ENCODE peak calls at places on chromosome 16, in six cellular contexts. N is brain microvascular endothelial cell; H is Peyer's patch; T is prostate gland; I is CD4-positive, alpha-beta T cell; E is cardiac muscle cell. W is an unnamed sample.

GRCh38 chr16:72474511-72475123 is 302.7 kb upstream of the PMFBP1 start:
- DNase-seq in N (peak), H (no peak), T (no peak), I (no peak), E (peak), W (no peak)

GRCh38 chr16:82655315-82655714 is 28.5 kb downstream of the CDH13 start:
- DNase-seq in N (peak), H (no peak), T (no peak), I (peak), E (peak), W (no peak)

GRCh38 chr16:30180741-30181140 is 2.7 kb upstream of the CORO1A start:
- DNase-seq in N (no peak), H (no peak), T (no peak), I (no peak), E (no peak), W (no peak)

GRCh38 chr16:68070249-68070725 is 14.9 kb upstream of the NFATC3 start:
- DNase-seq in N (no peak), H (no peak), T (no peak), I (no peak), E (no peak), W (no peak)

GRCh38 chr16:9322735-9323134 is 231.3 kb downstream of the HAPSTR1 start:
- DNase-seq in N (no peak), H (no peak), T (no peak), I (no peak), E (no peak), W (no peak)

GRCh38 chr16:65833171-65833871 is 533.2 kb upstream of the CDH5 start:
- DNase-seq in N (peak), H (no peak), T (no peak), I (no peak), E (peak), W (peak)

GRCh38 chr16:14028207-14028606 is 42.9 kb upstream of the MRTFB start:
- DNase-seq in N (no peak), H (no peak), T (no peak), I (no peak), E (no peak), W (no peak)

GRCh38 chr16:86732621-86733297 is 154.4 kb downstream of the FOXL1 start:
- DNase-seq in N (no peak), H (no peak), T (no peak), I (no peak), E (peak), W (no peak)

GRCh38 chr16:84532855-84533486 is 28.5 kb upstream of the MEAK7 start:
- DNase-seq in N (no peak), H (no peak), T (no peak), I (no peak), E (peak), W (no peak)

DNA sequence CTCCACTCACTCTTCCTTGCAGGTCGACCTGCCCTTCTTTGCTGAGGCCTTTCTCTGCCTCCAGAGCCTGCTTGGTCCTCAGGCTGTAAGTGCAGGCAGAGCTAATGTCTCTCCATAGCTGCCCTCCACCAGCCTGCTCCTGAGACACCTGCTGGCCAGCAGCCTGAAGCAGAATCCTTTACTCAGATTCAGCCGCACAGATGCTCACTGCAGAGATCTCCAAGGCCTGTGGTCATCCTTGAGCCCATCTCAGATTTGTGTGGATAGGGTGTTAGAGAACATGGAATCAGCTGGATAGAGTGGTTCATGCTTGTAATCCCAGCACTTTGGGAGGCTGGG is 11.5 kb downstream of the DEXI start:
- DNase-seq in N (no peak), H (no peak), T (no peak), I (no peak), E (no peak), W (no peak)
- TF ChIP-seq CTCF in N (peak), H (no peak), T (no peak), I (no peak), E (no peak), W (no peak)

DNA sequence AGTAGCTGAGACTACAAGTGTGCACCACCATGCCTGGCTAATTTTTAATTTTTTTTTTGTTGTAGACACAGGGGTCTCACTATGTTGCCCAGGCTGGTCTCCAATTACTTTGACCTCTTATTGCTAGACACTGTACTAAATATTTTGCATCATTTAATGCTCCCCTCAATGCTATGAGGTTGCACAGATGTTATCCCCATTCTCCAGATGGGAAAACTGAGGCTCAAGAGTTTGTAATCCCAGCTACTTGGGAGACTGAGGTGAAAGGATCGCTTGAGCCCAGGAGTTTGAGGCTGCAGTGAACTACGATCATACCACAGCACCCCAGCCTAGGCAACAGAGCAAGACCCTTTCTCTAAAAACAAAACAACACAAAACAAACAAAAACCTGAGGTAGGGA is 443.3 kb upstream of the C16orf82 start:
- DNase-seq in N (no peak), H (no peak), T (no peak), I (no peak), E (no peak), W (no peak)
- H3K27ac ChIP-seq in N (no peak), H (no peak), T (no peak), I (no peak), E (no peak), W (no peak)

DNA sequence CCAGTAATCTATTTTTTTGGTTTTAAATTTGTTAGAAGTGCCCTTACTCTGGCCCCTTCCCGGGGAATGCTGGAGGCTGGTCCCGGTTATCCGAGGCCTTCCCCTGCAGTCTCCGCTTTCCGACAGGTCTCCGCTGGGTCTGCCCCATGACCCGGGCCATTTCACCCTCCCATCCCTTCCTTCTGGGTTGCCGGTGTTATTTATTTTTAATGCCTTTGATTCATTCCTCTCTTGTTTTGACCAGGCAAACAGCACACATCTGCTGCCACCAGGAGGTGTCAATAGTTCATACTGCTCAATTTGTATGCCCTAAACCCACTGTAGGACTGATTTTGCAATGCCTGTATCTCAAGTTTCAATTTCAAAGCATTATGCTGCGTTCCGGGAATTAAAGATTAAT is 113.2 kb upstream of the IRX5 start:
- DNase-seq in N (no peak), H (no peak), T (no peak), I (no peak), E (peak), W (peak)
- TF ChIP-seq CTCF in N (peak), H (no peak), T (peak), I (no peak), E (peak), W (no peak)

GRCh38 chr16:75097191-75097761 is 19.3 kb downstream of the LDHD start:
- DNase-seq in N (no peak), H (no peak), T (no peak), I (no peak), E (no peak), W (no peak)

GRCh38 chr16:75097941-75098897 is 18.4 kb downstream of the LDHD start:
- DNase-seq in N (no peak), H (no peak), T (no peak), I (peak), E (no peak), W (no peak)

GRCh38 chr16:75096730-75097129 is 19.9 kb downstream of the LDHD start:
- DNase-seq in N (no peak), H (no peak), T (peak), I (no peak), E (no peak), W (peak)

GRCh38 chr16:75099738-75100615 is 16.6 kb downstream of the LDHD start:
- DNase-seq in N (no peak), H (no peak), T (no peak), I (no peak), E (no peak), W (no peak)

GRCh38 chr16:75099075-75099667 is 17.4 kb downstream of the LDHD start:
- DNase-seq in N (no peak), H (no peak), T (no peak), I (no peak), E (no peak), W (no peak)
- H3K27ac ChIP-seq in N (no peak), H (peak), T (no peak), I (peak), E (no peak), W (peak)

GRCh38 chr16:10368984-10369551 is 16.8 kb upstream of the ATF7IP2 start:
- DNase-seq in N (no peak), H (no peak), T (no peak), I (no peak), E (no peak), W (no peak)

GRCh38 chr16:10370096-10370726 is 15.7 kb upstream of the ATF7IP2 start:
- DNase-seq in N (no peak), H (no peak), T (no peak), I (no peak), E (no peak), W (no peak)

GRCh38 chr16:10362077-10362863 is 23.6 kb upstream of the ATF7IP2 start:
- DNase-seq in N (no peak), H (no peak), T (no peak), I (no peak), E (no peak), W (no peak)

GRCh38 chr16:10371592-10371991 is 14.3 kb upstream of the ATF7IP2 start:
- DNase-seq in N (no peak), H (no peak), T (no peak), I (no peak), E (no peak), W (no peak)

DNA sequence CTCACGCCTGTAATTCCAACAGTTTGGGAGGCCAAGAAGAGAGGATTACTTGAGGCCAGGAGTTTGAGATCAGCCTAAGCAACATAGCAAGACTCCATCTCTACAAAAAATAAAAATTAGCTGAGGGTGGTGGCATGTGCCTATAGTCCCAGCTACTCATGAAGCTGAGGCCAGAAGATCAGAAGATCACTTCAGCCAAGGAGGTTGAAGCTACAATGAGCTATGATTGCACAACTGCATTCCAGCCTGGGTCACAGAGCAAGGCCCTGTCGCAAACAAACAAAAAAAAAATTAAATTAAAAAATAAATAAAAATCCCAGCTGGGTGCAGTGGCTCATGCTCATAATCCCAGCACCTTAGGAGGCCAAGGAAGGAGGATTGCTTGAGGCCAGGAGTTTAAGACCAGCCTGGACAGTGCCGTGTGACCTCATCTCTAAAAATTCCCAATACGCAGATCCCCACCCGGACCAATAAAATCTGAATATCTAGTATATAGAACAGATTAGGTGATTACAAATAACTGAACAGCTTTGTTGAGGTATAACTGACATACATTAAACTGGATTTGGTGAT is 18.2 kb upstream of the ATF7IP2 start:
- DNase-seq in N (no peak), H (no peak), T (no peak), I (no peak), E (no peak), W (no peak)
- TF ChIP-seq CTCF in N (no peak), H (no peak), T (no peak), I (no peak), E (no peak), W (no peak)

GRCh38 chr16:2151188-2152091 is 3.0 kb downstream of the RAB26 start:
- DNase-seq in N (no peak), H (no peak), T (no peak), I (no peak), E (no peak), W (no peak)
- H3K27ac ChIP-seq in N (no peak), H (no peak), T (peak), I (no peak), E (no peak), W (peak)

DNA sequence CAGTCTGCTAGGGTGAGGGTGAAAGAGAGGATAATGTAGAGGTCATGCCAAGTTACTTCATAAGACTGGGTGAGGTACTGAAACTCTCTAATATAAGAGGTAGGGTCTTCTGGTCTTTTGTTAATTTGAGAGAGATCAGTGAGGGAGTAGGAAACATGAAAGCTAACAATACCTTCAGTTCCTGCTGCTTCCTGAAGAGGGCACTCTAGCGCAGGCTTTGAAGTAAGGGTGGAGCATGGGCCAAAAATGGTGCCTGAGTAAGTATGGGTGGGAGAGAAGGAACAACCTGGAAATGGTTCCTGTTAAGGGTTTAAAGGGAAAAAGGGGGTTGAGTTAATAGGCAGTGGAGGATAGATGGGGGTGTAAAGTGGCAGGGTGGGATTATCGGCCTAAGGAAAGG is 2449.5 kb downstream of the TP53TG3F start:
- DNase-seq in N (no peak), H (no peak), T (no peak), I (no peak), E (no peak), W (no peak)
- TF ChIP-seq CTCF in N (peak), H (no peak), T (no peak), I (no peak), E (no peak), W (no peak)

W was measured in RWPE1.